ENCODE peak calls at places on chromosomes 4 and X, in six cellular contexts. Q, T, U, V, A and L are unnamed samples.

GRCh38 chr4:151576627-151577026 is 167.7 kb downstream of the FHIP1A start:
- DNase-seq in Q (no peak), T (no peak), U (no peak), V (no peak), A (no peak), L (no peak)

GRCh38 chr4:152109585-152110509 is 349.0 kb upstream of the GATB start:
- DNase-seq in Q (peak; percentile 42), T (peak; percentile 18), U (no peak), V (no peak), A (no peak), L (no peak)

GRCh38 chrX:115393271-115393670 is 103.8 kb downstream of the LUZP4 start:
- DNase-seq in Q (peak; percentile 90), T (peak; percentile 21), U (no peak), V (no peak), A (no peak), L (no peak)

GRCh38 chr4:186642998-186643397 is 80.7 kb downstream of the FAT1 start:
- DNase-seq in Q (no peak), T (no peak), U (no peak), V (no peak), A (no peak), L (no peak)

GRCh38 chr4:15232725-15233597 is 194.9 kb upstream of the C1QTNF7 start:
- DNase-seq in Q (peak; percentile 52), T (peak; percentile 68), U (no peak), V (no peak), A (no peak), L (no peak)

GRCh38 chrX:153674219-153674851 is 722 bp upstream of the PNCK start:
- DNase-seq in Q (no peak), T (no peak), U (no peak), V (no peak), A (no peak), L (no peak)

GRCh38 chrX:76428243-76429130 is 977 bp downstream of the MAGEE1 start:
- DNase-seq in Q (no peak), T (no peak), U (no peak), V (peak; percentile 3), A (peak; percentile 16), L (no peak)

GRCh38 chrX:112058255-112058654 is 24.3 kb downstream of the TRPC5 start:
- DNase-seq in Q (no peak), T (no peak), U (no peak), V (no peak), A (no peak), L (no peak)

GRCh38 chr4:102569200-102569599 is 68.0 kb downstream of the NFKB1 start:
- DNase-seq in Q (peak; percentile 77), T (peak; percentile 75), U (no peak), V (no peak), A (no peak), L (no peak)

GRCh38 chr4:182978152-182978827 is 61.1 kb upstream of the DCTD start:
- DNase-seq in Q (peak; percentile 62), T (no peak), U (no peak), V (peak; percentile 44), A (no peak), L (no peak)

GRCh38 chr4:56611501-56611900 is 69.6 kb downstream of the HOPX start:
- DNase-seq in Q (no peak), T (peak; percentile 6), U (no peak), V (no peak), A (no peak), L (no peak)

GRCh38 chrX:95764972-95765451 is 919.6 kb upstream of the DIAPH2 start:
- DNase-seq in Q (peak; percentile 59), T (peak; percentile 81), U (peak; percentile 12), V (no peak), A (no peak), L (peak; percentile 52)

GRCh38 chr4:183635333-183635732 is 23.7 kb downstream of the RWDD4 start:
- DNase-seq in Q (no peak), T (peak; percentile 31), U (no peak), V (no peak), A (no peak), L (no peak)

GRCh38 chr4:125428832-125429231 is 114.1 kb downstream of the FAT4 start:
- DNase-seq in Q (no peak), T (no peak), U (no peak), V (peak; percentile 28), A (no peak), L (no peak)

GRCh38 chr4:186724861-186725419 is 1.3 kb upstream of the FAT1 start:
- DNase-seq in Q (peak; percentile 31), T (peak; percentile 46), U (no peak), V (no peak), A (no peak), L (no peak)

GRCh38 chrX:11629593-11630211 is 36.0 kb downstream of the ARHGAP6 start:
- DNase-seq in Q (peak; percentile 93), T (peak; percentile 92), U (peak; percentile 15), V (no peak), A (peak; percentile 21), L (no peak)

GRCh38 chrX:84188320-84188834 is 378 bp upstream of the RPS6KA6 start:
- DNase-seq in Q (peak; percentile 40), T (peak; percentile 65), U (no peak), V (peak; percentile 78), A (peak; percentile 75), L (no peak)

GRCh38 chr4:26804451-26804850 is 56.2 kb upstream of the STIM2 start:
- DNase-seq in Q (no peak), T (no peak), U (no peak), V (no peak), A (no peak), L (no peak)

GRCh38 chrX:65643046-65643785 is 24.2 kb upstream of the MSN start:
- DNase-seq in Q (peak; percentile 55), T (peak; percentile 16), U (no peak), V (no peak), A (no peak), L (no peak)

GRCh38 chr4:105158837-105159236 is 12.2 kb downstream of the TET2 start:
- DNase-seq in Q (no peak), T (peak; percentile 28), U (no peak), V (no peak), A (peak; percentile 34), L (no peak)

GRCh38 chr4:4358093-4358840 is 28.6 kb upstream of the NSG1 start:
- DNase-seq in Q (no peak), T (no peak), U (no peak), V (no peak), A (no peak), L (no peak)
- TF ChIP-seq CTCF in Q (no peak), T (no peak), U (no peak), V (no peak), A (no peak), L (peak; percentile 35)

DNA sequence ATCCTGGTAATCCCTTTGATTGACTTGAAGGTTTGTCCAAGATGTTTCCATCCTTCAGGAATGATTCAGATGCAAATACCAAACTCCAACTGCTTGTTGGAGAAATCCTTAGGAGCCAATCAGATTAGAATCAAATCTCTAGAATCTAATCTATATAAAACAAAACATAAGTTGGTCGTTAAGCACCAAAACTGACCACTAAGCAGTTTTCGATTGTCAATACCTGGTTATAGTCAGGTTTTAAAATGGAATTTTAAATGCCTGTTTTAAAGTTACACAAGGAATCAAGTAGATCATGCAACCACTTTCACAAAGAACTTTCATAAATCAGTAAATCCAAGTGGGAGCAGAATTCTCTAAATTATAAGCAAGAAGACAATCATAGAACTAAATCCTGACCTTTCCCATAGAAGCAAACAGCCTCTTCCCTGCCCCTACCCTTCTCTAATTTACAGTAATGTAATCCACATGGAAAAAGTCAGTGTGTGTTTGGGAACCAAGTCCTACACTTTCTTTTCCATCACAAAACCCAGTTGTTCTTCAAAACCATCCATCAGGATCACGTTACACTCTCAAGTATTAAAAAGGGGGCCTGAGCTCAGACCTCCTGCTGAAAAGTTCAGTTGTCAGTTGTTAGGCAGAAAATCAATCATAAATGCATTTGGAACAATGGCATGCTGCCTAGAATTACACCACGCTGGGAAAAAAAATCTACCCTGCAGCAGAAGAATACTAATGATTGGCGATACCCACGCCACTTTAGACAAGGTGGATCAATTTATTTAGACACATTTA is 236.3 kb downstream of the PARM1 start:
- DNase-seq in Q (no peak), T (no peak), U (no peak), V (no peak), A (no peak), L (no peak)
- H3K4me3 ChIP-seq in Q (no peak overlapping the region), T (no peak overlapping the region), U (no peak overlapping the region), V (no peak overlapping the region), A (no peak overlapping the region), L (no peak overlapping the region)

GRCh38 chrX:132165651-132166050 is 37.8 kb upstream of the FRMD7 start:
- DNase-seq in Q (no peak), T (peak; percentile 0), U (no peak), V (no peak), A (no peak), L (no peak)

GRCh38 chrX:132169554-132169953 is 41.7 kb upstream of the FRMD7 start:
- DNase-seq in Q (no peak), T (no peak), U (no peak), V (no peak), A (no peak), L (peak; percentile 30)

GRCh38 chrX:132171881-132172280 is 44.1 kb upstream of the FRMD7 start:
- DNase-seq in Q (no peak), T (no peak), U (no peak), V (no peak), A (no peak), L (no peak)

GRCh38 chrX:132173647-132174046 is 45.6 kb downstream of the RAP2C start:
- DNase-seq in Q (no peak), T (no peak), U (no peak), V (no peak), A (no peak), L (no peak)

DNA sequence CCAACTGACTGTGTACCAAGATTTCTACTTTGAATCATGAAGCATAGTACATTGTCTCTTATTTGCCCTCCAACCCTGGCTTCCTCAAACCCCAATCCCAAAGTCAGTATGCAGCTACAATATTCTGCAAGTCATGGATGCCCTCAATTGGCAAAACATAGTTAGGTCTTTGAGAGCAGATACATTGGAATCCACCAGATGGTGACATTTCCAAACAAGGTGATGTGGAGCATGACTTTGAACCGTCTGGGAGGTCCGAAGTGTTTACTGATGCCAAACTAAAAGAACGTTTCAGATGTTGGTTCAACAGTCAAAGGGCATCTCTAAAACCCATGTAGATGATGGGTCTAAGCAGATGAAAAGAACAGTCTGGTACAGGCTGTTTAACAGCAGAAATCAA is 43.7 kb upstream of the FRMD7 start:
- DNase-seq in Q (peak; percentile 2), T (peak; percentile 0), U (no peak), V (no peak), A (no peak), L (no peak)
- TF ChIP-seq CTCF in Q (peak; percentile 3), T (no peak), U (no peak), V (no peak), A (no peak), L (no peak)

GRCh38 chr4:39304651-39305050 is 61.5 kb downstream of the RFC1 start:
- DNase-seq in Q (no peak), T (no peak), U (no peak), V (no peak), A (no peak), L (no peak)

GRCh38 chr4:39305902-39306677 is 60.1 kb downstream of the RFC1 start:
- DNase-seq in Q (no peak), T (peak; percentile 33), U (no peak), V (no peak), A (no peak), L (no peak)

GRCh38 chr4:39308576-39308975 is 57.6 kb downstream of the RFC1 start:
- DNase-seq in Q (no peak), T (no peak), U (no peak), V (no peak), A (no peak), L (no peak)

GRCh38 chr4:39302901-39303300 is 63.3 kb downstream of the RFC1 start:
- DNase-seq in Q (no peak), T (no peak), U (no peak), V (no peak), A (no peak), L (no peak)

GRCh38 chr4:39303871-39304270 is 62.3 kb downstream of the RFC1 start:
- DNase-seq in Q (no peak), T (no peak), U (no peak), V (no peak), A (no peak), L (no peak)
- H3K4me3 ChIP-seq in Q (no peak overlapping the region), T (no peak overlapping the region), U (no peak overlapping the region), V (no peak overlapping the region), A (no peak overlapping the region), L (no peak overlapping the region)